ENCODE peak calls at places on chromosome 20, in five cellular contexts. One of them, this sample, is unnamed.
A peak's percentile ranks its signal among the peaks of the same experiment; 100 is the strongest.

GRCh38 chr20:19407731-19408130 is 195.3 kb downstream of the SLC24A3 start:
- DNase-seq in neural crest cell: no peak
- DNase-seq in heart right ventricle: no peak
- DNase-seq in CD8-positive, alpha-beta T cell: no peak
- DNase-seq in astrocyte of the spinal cord: no peak
- DNase-seq in this sample: no peak

GRCh38 chr20:56890011-56890410 is 260.9 kb downstream of the TFAP2C start:
- DNase-seq in heart right ventricle: no peak
- DNase-seq in neural crest cell: no peak
- DNase-seq in astrocyte of the spinal cord: no peak
- DNase-seq in CD8-positive, alpha-beta T cell: no peak
- DNase-seq in this sample: no peak

GRCh38 chr20:51958636-51959542 is 156.6 kb upstream of the SALL4 start:
- DNase-seq in heart right ventricle: no peak
- DNase-seq in astrocyte of the spinal cord: peak; percentile 52
- DNase-seq in neural crest cell: no peak
- DNase-seq in CD8-positive, alpha-beta T cell: no peak
- DNase-seq in this sample: no peak

GRCh38 chr20:23515250-23515939 is 24.5 kb downstream of the CST8 start:
- DNase-seq in heart right ventricle: no peak
- DNase-seq in CD8-positive, alpha-beta T cell: no peak
- DNase-seq in astrocyte of the spinal cord: no peak
- DNase-seq in neural crest cell: no peak
- DNase-seq in this sample: no peak

GRCh38 chr20:16707674-16708073 is 22.2 kb upstream of the SNRPB2 start:
- DNase-seq in heart right ventricle: no peak
- DNase-seq in neural crest cell: no peak
- DNase-seq in CD8-positive, alpha-beta T cell: no peak
- DNase-seq in astrocyte of the spinal cord: no peak
- DNase-seq in this sample: no peak

GRCh38 chr20:2246081-2246491 is 49.7 kb upstream of the TGM3 start:
- DNase-seq in heart right ventricle: no peak
- DNase-seq in CD8-positive, alpha-beta T cell: no peak
- DNase-seq in astrocyte of the spinal cord: no peak
- DNase-seq in neural crest cell: no peak
- DNase-seq in this sample: no peak

GRCh38 chr20:63370623-63371176 is 9.6 kb upstream of the CHRNA4 start:
- DNase-seq in heart right ventricle: peak; percentile 35
- DNase-seq in neural crest cell: no peak
- DNase-seq in astrocyte of the spinal cord: no peak
- DNase-seq in CD8-positive, alpha-beta T cell: no peak
- DNase-seq in this sample: no peak

GRCh38 chr20:5945963-5946362 is 4.4 kb downstream of the TRMT6 start:
- DNase-seq in astrocyte of the spinal cord: peak; percentile 71
- DNase-seq in CD8-positive, alpha-beta T cell: no peak
- DNase-seq in neural crest cell: no peak
- DNase-seq in heart right ventricle: no peak
- DNase-seq in this sample: no peak

GRCh38 chr20:62367136-62367482 is at the start of gene LAMA5:
- DNase-seq in astrocyte of the spinal cord: no peak
- DNase-seq in heart right ventricle: no peak
- DNase-seq in neural crest cell: peak; percentile 52
- DNase-seq in CD8-positive, alpha-beta T cell: no peak
- DNase-seq in this sample: peak; percentile 89

GRCh38 chr20:48285656-48286055 is 500.4 kb upstream of the SULF2 start:
- DNase-seq in heart right ventricle: no peak
- DNase-seq in neural crest cell: no peak
- DNase-seq in CD8-positive, alpha-beta T cell: no peak
- DNase-seq in astrocyte of the spinal cord: no peak
- DNase-seq in this sample: no peak

GRCh38 chr20:64110411-64111068 is 3.2 kb upstream of the NPBWR2 start:
- DNase-seq in neural crest cell: no peak
- DNase-seq in CD8-positive, alpha-beta T cell: no peak
- DNase-seq in astrocyte of the spinal cord: no peak
- DNase-seq in heart right ventricle: no peak
- DNase-seq in this sample: no peak

DNA sequence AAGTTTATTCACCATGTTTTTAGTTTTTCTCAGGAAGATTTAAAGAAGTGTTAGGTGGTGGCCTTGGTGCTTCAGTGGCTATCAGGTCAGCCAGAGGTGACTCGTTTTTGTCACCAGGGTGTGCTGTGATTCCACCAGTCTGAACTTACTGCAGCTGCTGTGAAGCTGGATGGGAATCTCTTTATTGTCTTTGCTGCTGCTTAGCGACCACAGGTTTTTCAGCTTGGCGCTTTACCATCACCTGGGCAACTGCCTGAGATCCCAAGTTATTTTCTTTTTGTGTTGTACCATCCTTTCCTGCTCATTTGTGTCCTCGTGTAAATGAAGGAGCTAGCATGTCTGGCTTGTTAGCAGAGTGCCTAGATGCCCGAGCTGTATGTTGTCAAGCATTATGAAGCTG is 146.9 kb downstream of the MACROD2 start:
- DNase-seq in neural crest cell: peak; percentile 56
- DNase-seq in astrocyte of the spinal cord: peak; percentile 42
- DNase-seq in heart right ventricle: peak; percentile 18
- DNase-seq in CD8-positive, alpha-beta T cell: no peak
- DNase-seq in this sample: no peak
- TF ChIP-seq CTCF in neural crest cell: peak; percentile 86
- TF ChIP-seq CTCF in astrocyte of the spinal cord: peak; percentile 44
- TF ChIP-seq CTCF in heart right ventricle: peak; percentile 40
- TF ChIP-seq CTCF in CD8-positive, alpha-beta T cell: no peak
- TF ChIP-seq CTCF in this sample: peak; percentile 39

GRCh38 chr20:58087567-58087858 is 140.9 kb downstream of the ANKRD60 start:
- DNase-seq in CD8-positive, alpha-beta T cell: no peak
- DNase-seq in heart right ventricle: no peak
- DNase-seq in neural crest cell: no peak
- DNase-seq in astrocyte of the spinal cord: no peak
- DNase-seq in this sample: no peak
- TF ChIP-seq CTCF in CD8-positive, alpha-beta T cell: no peak
- TF ChIP-seq CTCF in heart right ventricle: no peak
- TF ChIP-seq CTCF in neural crest cell: no peak
- TF ChIP-seq CTCF in astrocyte of the spinal cord: no peak
- TF ChIP-seq CTCF in this sample: no peak

DNA sequence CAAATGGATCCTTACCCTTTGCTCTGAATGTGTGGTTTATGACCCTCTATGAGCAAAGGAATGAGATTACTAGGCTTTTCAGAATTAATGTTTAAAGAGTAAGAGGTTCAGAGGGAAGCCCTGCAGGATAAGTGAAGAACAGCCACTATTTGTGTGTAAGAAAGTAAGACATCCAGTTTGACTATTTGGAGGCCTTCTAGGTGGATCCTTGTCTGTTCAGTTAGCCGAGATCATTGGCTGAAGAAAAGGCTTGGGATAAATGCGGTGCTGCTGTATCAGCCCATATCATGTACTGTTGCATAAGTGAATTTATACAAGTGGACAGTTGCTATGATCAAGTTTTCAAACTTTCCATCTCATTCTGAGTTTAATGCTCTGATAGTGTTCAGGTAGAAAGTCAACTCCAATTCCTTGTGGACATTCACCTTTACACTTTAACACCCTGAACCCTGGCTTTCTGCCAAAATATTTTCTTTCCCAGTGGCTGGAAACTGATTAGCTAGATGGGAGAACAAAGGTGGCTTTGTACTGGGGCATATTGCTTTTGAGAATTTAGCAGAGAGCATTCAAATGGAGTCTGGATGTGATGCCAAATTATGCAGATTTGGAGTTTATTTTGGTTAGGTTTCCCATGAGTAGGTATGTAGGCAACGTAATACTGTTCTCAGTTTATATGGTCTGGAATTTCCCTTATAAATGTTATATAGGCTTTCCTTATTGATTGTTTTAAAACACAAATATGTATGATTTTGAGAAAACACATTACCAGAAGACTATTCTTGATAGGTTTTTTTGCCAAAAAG is 15.0 kb downstream of the PARD6B start:
- DNase-seq in CD8-positive, alpha-beta T cell: no peak
- DNase-seq in heart right ventricle: no peak
- DNase-seq in astrocyte of the spinal cord: no peak
- DNase-seq in neural crest cell: no peak
- DNase-seq in this sample: no peak
- TF ChIP-seq CTCF in CD8-positive, alpha-beta T cell: no peak
- TF ChIP-seq CTCF in heart right ventricle: no peak
- TF ChIP-seq CTCF in astrocyte of the spinal cord: no peak
- TF ChIP-seq CTCF in neural crest cell: no peak
- TF ChIP-seq CTCF in this sample: no peak

GRCh38 chr20:32034581-32035397 is 17.3 kb upstream of the HCK start:
- DNase-seq in CD8-positive, alpha-beta T cell: no peak
- DNase-seq in heart right ventricle: no peak
- DNase-seq in astrocyte of the spinal cord: no peak
- DNase-seq in neural crest cell: no peak
- DNase-seq in this sample: no peak
- TF ChIP-seq CTCF in CD8-positive, alpha-beta T cell: no peak
- TF ChIP-seq CTCF in heart right ventricle: peak; percentile 36
- TF ChIP-seq CTCF in astrocyte of the spinal cord: no peak
- TF ChIP-seq CTCF in neural crest cell: no peak
- TF ChIP-seq CTCF in this sample: peak; percentile 57

GRCh38 chr20:18377896-18378481 is 88.8 kb downstream of the DZANK1 start:
- DNase-seq in astrocyte of the spinal cord: no peak
- DNase-seq in heart right ventricle: no peak
- DNase-seq in neural crest cell: no peak
- DNase-seq in CD8-positive, alpha-beta T cell: no peak
- DNase-seq in this sample: no peak

DNA sequence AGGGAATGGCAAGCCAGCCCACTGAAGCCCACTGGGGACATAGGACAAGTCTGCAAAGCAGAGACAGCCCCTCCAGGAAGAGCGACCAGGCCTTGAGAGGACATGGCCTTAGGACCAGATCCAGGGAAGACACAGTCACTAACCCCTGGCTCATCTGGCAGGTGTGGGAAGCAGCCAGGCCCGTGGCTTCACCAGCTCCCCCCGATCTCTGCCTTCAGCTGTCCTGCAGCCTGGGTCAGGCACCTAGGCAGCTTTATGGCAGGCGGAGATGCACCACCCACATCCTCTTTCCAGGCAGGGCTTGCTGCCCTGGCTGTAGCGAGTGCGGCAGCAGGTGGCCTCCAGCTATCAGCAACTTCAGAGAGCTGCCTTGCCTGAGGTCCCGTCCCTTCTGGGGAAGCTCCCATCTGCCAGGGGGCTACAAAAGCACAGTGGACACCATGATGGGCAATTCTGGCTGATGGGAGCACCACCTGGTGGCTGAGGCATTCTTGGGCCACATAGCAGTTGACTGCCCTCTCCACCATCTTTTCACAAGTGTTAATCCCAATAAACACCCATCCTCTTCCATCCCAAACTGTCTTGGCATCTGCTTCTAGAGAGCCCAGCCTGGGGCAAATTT is 85.8 kb downstream of the DZANK1 start:
- DNase-seq in heart right ventricle: no peak
- DNase-seq in astrocyte of the spinal cord: no peak
- DNase-seq in CD8-positive, alpha-beta T cell: no peak
- DNase-seq in neural crest cell: no peak
- DNase-seq in this sample: no peak
- TF ChIP-seq CTCF in heart right ventricle: no peak
- TF ChIP-seq CTCF in astrocyte of the spinal cord: no peak
- TF ChIP-seq CTCF in CD8-positive, alpha-beta T cell: no peak
- TF ChIP-seq CTCF in neural crest cell: no peak
- TF ChIP-seq CTCF in this sample: peak; percentile 12

This sample was measured in GM13977.